ENCODE peak calls at places on chromosome X, in four cellular contexts. One of them, this sample, is unnamed.
A peak's percentile ranks its signal among the peaks of the same experiment; 100 is the strongest.

GRCh38 chrX:120213438-120214265 is 37.0 kb upstream of the ZBTB33 start:
- DNase-seq in endothelial cell of umbilical vein: peak; percentile 67
- DNase-seq in neural progenitor cell: peak; percentile 69
- DNase-seq in stomach: peak; percentile 67
- DNase-seq in this sample: peak; percentile 62

GRCh38 chrX:150849996-150850720 is 48.3 kb downstream of the CD99L2 start:
- DNase-seq in endothelial cell of umbilical vein: no peak
- DNase-seq in neural progenitor cell: no peak
- DNase-seq in stomach: no peak
- DNase-seq in this sample: no peak

GRCh38 chrX:40068048-40068447 is 29.7 kb downstream of the BCOR start:
- DNase-seq in endothelial cell of umbilical vein: no peak
- DNase-seq in neural progenitor cell: no peak
- DNase-seq in stomach: no peak
- DNase-seq in this sample: no peak

GRCh38 chrX:45799576-45799975 is 598.9 kb upstream of the DIPK2B start:
- DNase-seq in endothelial cell of umbilical vein: no peak
- DNase-seq in neural progenitor cell: no peak
- DNase-seq in stomach: no peak
- DNase-seq in this sample: no peak

GRCh38 chrX:21961142-21961541 is 20.6 kb downstream of the SMS start:
- DNase-seq in endothelial cell of umbilical vein: no peak
- DNase-seq in neural progenitor cell: no peak
- DNase-seq in stomach: no peak
- DNase-seq in this sample: no peak

GRCh38 chrX:18885317-18886004 is 98.5 kb downstream of the PHKA2 start:
- DNase-seq in endothelial cell of umbilical vein: peak; percentile 31
- DNase-seq in neural progenitor cell: no peak
- DNase-seq in stomach: no peak
- DNase-seq in this sample: no peak

GRCh38 chrX:16488959-16489358 is 161.0 kb upstream of the S100G start:
- DNase-seq in endothelial cell of umbilical vein: no peak
- DNase-seq in neural progenitor cell: no peak
- DNase-seq in stomach: no peak
- DNase-seq in this sample: no peak

GRCh38 chrX:67587946-67588624 is 44.3 kb downstream of the AR start:
- DNase-seq in endothelial cell of umbilical vein: no peak
- DNase-seq in neural progenitor cell: no peak
- DNase-seq in stomach: no peak
- DNase-seq in this sample: no peak

GRCh38 chrX:131830400-131831184 is 192.5 kb upstream of the STK26 start:
- DNase-seq in endothelial cell of umbilical vein: peak; percentile 82
- DNase-seq in neural progenitor cell: peak; percentile 88
- DNase-seq in stomach: peak; percentile 79
- DNase-seq in this sample: peak; percentile 74

GRCh38 chrX:151396042-151396826 is 772 bp upstream of the VMA21 start:
- DNase-seq in endothelial cell of umbilical vein: no peak
- DNase-seq in neural progenitor cell: no peak
- DNase-seq in stomach: no peak
- DNase-seq in this sample: no peak

GRCh38 chrX:147180886-147181285 is 366.3 kb upstream of the CXorf51A start:
- DNase-seq in endothelial cell of umbilical vein: no peak
- DNase-seq in neural progenitor cell: no peak
- DNase-seq in stomach: no peak
- DNase-seq in this sample: no peak

GRCh38 chrX:68822641-68823410 is 6.0 kb upstream of the EFNB1 start:
- DNase-seq in endothelial cell of umbilical vein: peak; percentile 28
- DNase-seq in neural progenitor cell: peak; percentile 72
- DNase-seq in stomach: no peak
- DNase-seq in this sample: peak; percentile 46
- TF ChIP-seq CTCF in endothelial cell of umbilical vein: peak; percentile 56
- TF ChIP-seq CTCF in neural progenitor cell: peak; percentile 60
- TF ChIP-seq CTCF in stomach: peak; percentile 44
- TF ChIP-seq CTCF in this sample: peak; percentile 29

GRCh38 chrX:64093761-64094160 is 111.7 kb downstream of the AMER1 start:
- DNase-seq in endothelial cell of umbilical vein: peak; percentile 1
- DNase-seq in neural progenitor cell: peak; percentile 34
- DNase-seq in stomach: no peak
- DNase-seq in this sample: no peak
- TF ChIP-seq CTCF in endothelial cell of umbilical vein: no peak
- TF ChIP-seq CTCF in neural progenitor cell: peak; percentile 55
- TF ChIP-seq CTCF in stomach: no peak
- TF ChIP-seq CTCF in this sample: no peak

GRCh38 chrX:115373308-115373707 is 83.8 kb downstream of the LUZP4 start:
- DNase-seq in endothelial cell of umbilical vein: no peak
- DNase-seq in neural progenitor cell: peak; percentile 52
- DNase-seq in stomach: no peak
- DNase-seq in this sample: no peak

DNA sequence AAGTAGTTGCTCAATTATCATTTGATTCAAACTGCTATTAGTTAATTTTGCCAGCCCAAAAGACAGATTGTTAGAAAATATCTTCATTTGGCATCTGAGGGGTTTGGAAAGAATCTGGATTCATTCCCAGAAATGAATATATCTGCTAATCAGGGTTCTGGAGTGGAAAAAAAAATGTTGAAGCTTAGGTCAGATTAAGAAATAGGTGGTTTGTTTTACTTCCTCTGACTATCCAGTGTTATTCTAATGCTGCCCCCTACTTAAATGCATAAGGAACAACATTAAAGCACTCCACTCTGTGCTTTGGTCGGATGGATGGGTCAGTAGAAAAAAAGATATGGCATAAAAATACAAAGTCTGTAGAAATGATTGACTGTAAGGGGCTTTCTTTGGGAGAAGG is 89.0 kb downstream of the LUZP4 start:
- DNase-seq in endothelial cell of umbilical vein: peak; percentile 23
- DNase-seq in neural progenitor cell: no peak
- DNase-seq in stomach: no peak
- DNase-seq in this sample: no peak
- TF ChIP-seq CTCF in endothelial cell of umbilical vein: no peak
- TF ChIP-seq CTCF in neural progenitor cell: no peak
- TF ChIP-seq CTCF in stomach: no peak
- TF ChIP-seq CTCF in this sample: no peak

DNA sequence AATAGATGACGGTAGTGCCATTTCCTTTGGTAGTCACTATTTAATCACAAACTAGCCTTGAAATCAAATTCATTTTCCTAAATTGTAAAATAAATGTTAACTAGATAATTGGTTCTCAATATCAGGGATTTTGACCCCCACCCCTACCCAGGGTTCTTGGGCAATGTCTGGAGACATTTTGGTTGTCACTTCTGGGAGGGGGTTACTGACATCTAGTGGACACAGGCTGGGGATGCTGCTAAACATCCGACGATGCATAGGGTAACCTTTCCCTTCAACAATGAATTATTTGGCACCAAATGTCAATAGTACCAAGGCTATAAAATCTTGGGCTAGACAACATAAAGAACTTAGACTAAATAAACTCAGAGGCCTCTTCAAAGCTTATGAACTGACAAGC is 285.8 kb upstream of the TRPC5 start:
- DNase-seq in endothelial cell of umbilical vein: no peak
- DNase-seq in neural progenitor cell: peak; percentile 48
- DNase-seq in stomach: no peak
- DNase-seq in this sample: no peak
- TF ChIP-seq CTCF in endothelial cell of umbilical vein: no peak
- TF ChIP-seq CTCF in neural progenitor cell: peak; percentile 75
- TF ChIP-seq CTCF in stomach: no peak
- TF ChIP-seq CTCF in this sample: no peak